ENCODE peak calls at places on chromosomes 16 and 17, in five cellular contexts. One of them, this sample, is unnamed.

GRCh38 chr17:7438050-7438614 is 1.2 kb upstream of the FGF11 start:
- DNase-seq in heart right ventricle: peak
- DNase-seq in PC-9: no peak
- DNase-seq in transverse colon: peak
- DNase-seq in hepatocyte: peak
- DNase-seq in this sample: no peak

GRCh38 chr17:32609085-32609484 is 122.3 kb downstream of the CDK5R1 start:
- DNase-seq in heart right ventricle: peak
- DNase-seq in PC-9: peak
- DNase-seq in transverse colon: peak
- DNase-seq in hepatocyte: no peak
- DNase-seq in this sample: peak

GRCh38 chr16:48117217-48118105 is 38.3 kb downstream of the ABCC12 start:
- DNase-seq in heart right ventricle: peak
- DNase-seq in PC-9: peak
- DNase-seq in transverse colon: peak
- DNase-seq in hepatocyte: peak
- DNase-seq in this sample: peak

GRCh38 chr16:17927015-17927414 is 409.5 kb downstream of the NPIPA8 start:
- DNase-seq in heart right ventricle: no peak
- DNase-seq in PC-9: no peak
- DNase-seq in transverse colon: no peak
- DNase-seq in hepatocyte: no peak
- DNase-seq in this sample: no peak

GRCh38 chr16:67667434-67667816 is 811 bp downstream of the C16orf86 start:
- DNase-seq in heart right ventricle: no peak
- DNase-seq in PC-9: no peak
- DNase-seq in transverse colon: no peak
- DNase-seq in hepatocyte: no peak
- DNase-seq in this sample: no peak

GRCh38 chr17:41145261-41145660 is 4.4 kb downstream of the KRTAP4-5 start:
- DNase-seq in heart right ventricle: no peak
- DNase-seq in PC-9: no peak
- DNase-seq in transverse colon: no peak
- DNase-seq in hepatocyte: no peak
- DNase-seq in this sample: no peak

GRCh38 chr17:56594528-56595418 is 1.3 kb downstream of the NOG start:
- DNase-seq in heart right ventricle: no peak
- DNase-seq in PC-9: peak
- DNase-seq in transverse colon: no peak
- DNase-seq in hepatocyte: peak
- DNase-seq in this sample: no peak

GRCh38 chr16:84687715-84688114 is 12.1 kb upstream of the USP10 start:
- DNase-seq in heart right ventricle: no peak
- DNase-seq in PC-9: no peak
- DNase-seq in transverse colon: no peak
- DNase-seq in hepatocyte: no peak
- DNase-seq in this sample: no peak

GRCh38 chr17:75684924-75685323 is 17.8 kb downstream of the SAP30BP start:
- DNase-seq in heart right ventricle: no peak
- DNase-seq in PC-9: peak
- DNase-seq in transverse colon: peak
- DNase-seq in hepatocyte: peak
- DNase-seq in this sample: peak

GRCh38 chr17:76404976-76405563 is 20.7 kb downstream of the SPHK1 start:
- DNase-seq in heart right ventricle: no peak
- DNase-seq in PC-9: no peak
- DNase-seq in transverse colon: no peak
- DNase-seq in hepatocyte: no peak
- DNase-seq in this sample: no peak

GRCh38 chr16:67486805-67487204 is 3.5 kb upstream of the AGRP start:
- DNase-seq in heart right ventricle: no peak
- DNase-seq in PC-9: no peak
- DNase-seq in transverse colon: no peak
- DNase-seq in hepatocyte: no peak
- DNase-seq in this sample: no peak

GRCh38 chr16:85715169-85716015 is 26.6 kb upstream of the GINS2 start:
- DNase-seq in heart right ventricle: no peak
- DNase-seq in PC-9: no peak
- DNase-seq in transverse colon: no peak
- DNase-seq in hepatocyte: no peak
- DNase-seq in this sample: no peak

GRCh38 chr16:79883494-79883893 is 283.0 kb upstream of the MAF start:
- DNase-seq in heart right ventricle: no peak
- DNase-seq in PC-9: no peak
- DNase-seq in transverse colon: no peak
- DNase-seq in hepatocyte: no peak
- DNase-seq in this sample: no peak

GRCh38 chr16:86565644-86566511 is 751 bp upstream of the FOXC2 start:
- DNase-seq in heart right ventricle: no peak
- DNase-seq in PC-9: no peak
- DNase-seq in transverse colon: no peak
- DNase-seq in hepatocyte: no peak
- DNase-seq in this sample: no peak

GRCh38 chr17:66275651-66276050 is 26.8 kb upstream of the PRKCA start:
- DNase-seq in heart right ventricle: no peak
- DNase-seq in PC-9: peak
- DNase-seq in transverse colon: no peak
- DNase-seq in hepatocyte: peak
- DNase-seq in this sample: peak

GRCh38 chr16:70552675-70553074 is 29.1 kb downstream of the SF3B3 start:
- DNase-seq in heart right ventricle: no peak
- DNase-seq in PC-9: no peak
- DNase-seq in transverse colon: no peak
- DNase-seq in hepatocyte: no peak
- DNase-seq in this sample: no peak

GRCh38 chr16:12988071-12988470 is 86.7 kb downstream of the SHISA9 start:
- DNase-seq in heart right ventricle: no peak
- DNase-seq in PC-9: no peak
- DNase-seq in transverse colon: no peak
- DNase-seq in hepatocyte: no peak
- DNase-seq in this sample: no peak

GRCh38 chr16:22233050-22233405 is 26.9 kb downstream of the EEF2K start:
- DNase-seq in heart right ventricle: no peak
- DNase-seq in PC-9: no peak
- DNase-seq in transverse colon: no peak
- DNase-seq in hepatocyte: no peak
- DNase-seq in this sample: no peak

GRCh38 chr16:22232277-22233049 is 26.4 kb downstream of the EEF2K start:
- DNase-seq in heart right ventricle: no peak
- DNase-seq in PC-9: peak
- DNase-seq in transverse colon: peak
- DNase-seq in hepatocyte: peak
- DNase-seq in this sample: peak

GRCh38 chr16:22239131-22239805 is 33.2 kb downstream of the EEF2K start:
- DNase-seq in heart right ventricle: no peak
- DNase-seq in PC-9: no peak
- DNase-seq in transverse colon: no peak
- DNase-seq in hepatocyte: no peak
- DNase-seq in this sample: no peak

GRCh38 chr16:22240023-22240697 is 34.1 kb downstream of the EEF2K start:
- DNase-seq in heart right ventricle: no peak
- DNase-seq in PC-9: no peak
- DNase-seq in transverse colon: no peak
- DNase-seq in hepatocyte: no peak
- DNase-seq in this sample: no peak

DNA sequence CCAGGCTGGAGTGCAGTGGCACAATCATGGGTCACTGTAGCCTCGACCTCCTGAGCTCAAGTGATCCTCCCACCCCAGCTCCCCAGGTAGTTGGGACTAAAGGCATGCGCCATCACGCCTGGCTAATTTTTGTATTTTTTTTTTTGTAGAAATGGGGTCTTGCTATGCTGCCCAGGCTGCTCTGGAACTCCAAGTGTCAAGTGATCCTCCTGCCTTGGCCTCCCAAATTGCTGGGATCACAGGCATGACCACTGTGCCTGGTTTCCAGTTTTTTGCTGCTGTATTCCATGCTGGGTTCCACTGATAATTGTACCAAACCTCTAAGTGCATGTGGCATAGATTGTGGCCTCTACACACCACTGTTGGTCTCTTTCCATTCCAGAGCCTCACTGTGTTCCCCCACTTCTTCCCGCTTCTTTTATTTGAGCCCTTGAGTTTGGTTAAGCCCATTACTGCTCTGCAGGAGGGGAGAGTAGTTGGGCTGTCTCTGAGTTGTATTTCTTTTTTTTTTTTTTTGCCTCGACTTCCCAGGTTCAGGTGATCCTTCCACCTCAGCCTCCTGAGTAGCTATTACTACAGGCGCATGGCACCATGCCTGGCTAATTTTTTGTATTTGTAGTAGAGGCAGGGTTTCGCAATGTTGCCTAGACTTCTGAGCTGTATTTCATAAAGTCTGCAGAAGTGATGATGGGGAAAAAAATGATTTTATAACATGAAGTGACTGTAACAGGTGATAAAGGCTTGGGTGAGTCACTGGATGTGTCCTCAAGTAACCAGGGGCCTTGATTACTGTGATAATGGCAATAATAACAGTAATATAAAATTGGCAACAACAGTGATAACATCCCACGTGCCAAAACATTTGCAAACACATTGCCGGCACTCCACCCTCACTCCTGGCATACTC is 30.0 kb downstream of the EEF2K start:
- DNase-seq in heart right ventricle: no peak
- DNase-seq in PC-9: peak
- DNase-seq in transverse colon: peak
- DNase-seq in hepatocyte: no peak
- DNase-seq in this sample: no peak
- H3K27ac ChIP-seq in heart right ventricle: no peak
- H3K27ac ChIP-seq in PC-9: peak
- H3K27ac ChIP-seq in transverse colon: peak
- H3K27ac ChIP-seq in hepatocyte: no peak
- H3K27ac ChIP-seq in this sample: peak

GRCh38 chr17:9158545-9159452 is 137.5 kb downstream of the NTN1 start:
- DNase-seq in heart right ventricle: no peak
- DNase-seq in PC-9: no peak
- DNase-seq in transverse colon: no peak
- DNase-seq in hepatocyte: no peak
- DNase-seq in this sample: no peak

GRCh38 chr17:9166678-9167077 is 145.4 kb downstream of the NTN1 start:
- DNase-seq in heart right ventricle: no peak
- DNase-seq in PC-9: no peak
- DNase-seq in transverse colon: no peak
- DNase-seq in hepatocyte: no peak
- DNase-seq in this sample: no peak

DNA sequence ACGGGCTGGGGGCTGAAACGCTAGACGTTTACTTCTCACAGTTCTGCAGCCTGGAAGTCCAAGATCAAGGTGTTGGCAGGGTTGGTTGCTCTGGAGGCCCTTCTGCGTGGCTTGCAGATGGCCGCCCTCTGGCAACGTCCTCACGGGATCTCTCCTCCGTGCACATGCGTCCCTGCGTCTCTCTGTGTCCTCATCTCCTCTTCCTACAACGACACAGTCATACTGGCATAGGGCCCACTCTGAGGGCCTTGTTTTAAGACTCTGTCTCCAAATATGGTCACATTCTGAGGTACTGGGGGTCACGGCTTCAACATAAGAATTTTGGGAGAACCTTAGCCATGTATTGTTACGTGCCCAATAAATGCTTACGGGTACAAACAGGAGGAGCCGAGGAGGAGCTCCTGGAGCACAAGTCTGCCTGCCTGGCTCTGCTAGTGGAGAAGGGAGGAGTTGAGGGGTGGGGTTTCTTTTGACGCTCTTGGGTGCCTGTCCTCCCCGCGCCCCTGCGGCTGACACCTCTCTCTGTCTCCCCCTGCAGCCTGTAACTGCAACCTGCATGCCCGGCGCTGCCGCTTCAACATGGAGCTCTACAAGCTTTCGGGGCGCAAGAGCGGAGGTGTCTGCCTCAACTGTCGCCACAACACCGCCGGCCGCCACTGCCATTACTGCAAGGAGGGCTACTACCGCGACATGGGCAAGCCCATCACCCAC is 141.1 kb downstream of the NTN1 start:
- DNase-seq in heart right ventricle: no peak
- DNase-seq in PC-9: no peak
- DNase-seq in transverse colon: no peak
- DNase-seq in hepatocyte: no peak
- DNase-seq in this sample: peak
- TF ChIP-seq CTCF in heart right ventricle: no peak
- TF ChIP-seq CTCF in PC-9: no peak
- TF ChIP-seq CTCF in transverse colon: no peak
- TF ChIP-seq CTCF in hepatocyte: peak
- TF ChIP-seq CTCF in this sample: peak

GRCh38 chr17:49741009-49741691 is 22.8 kb downstream of the FAM117A start:
- DNase-seq in heart right ventricle: no peak
- DNase-seq in PC-9: no peak
- DNase-seq in transverse colon: no peak
- DNase-seq in hepatocyte: no peak
- DNase-seq in this sample: no peak

GRCh38 chr17:49739662-49740271 is 24.2 kb downstream of the FAM117A start:
- DNase-seq in heart right ventricle: peak
- DNase-seq in PC-9: no peak
- DNase-seq in transverse colon: peak
- DNase-seq in hepatocyte: peak
- DNase-seq in this sample: no peak

GRCh38 chr17:49745175-49746139 is 18.5 kb downstream of the FAM117A start:
- DNase-seq in heart right ventricle: no peak
- DNase-seq in PC-9: no peak
- DNase-seq in transverse colon: no peak
- DNase-seq in hepatocyte: no peak
- DNase-seq in this sample: no peak

GRCh38 chr17:49741692-49742076 is 22.2 kb downstream of the FAM117A start:
- DNase-seq in heart right ventricle: no peak
- DNase-seq in PC-9: no peak
- DNase-seq in transverse colon: no peak
- DNase-seq in hepatocyte: no peak
- DNase-seq in this sample: no peak

GRCh38 chr17:49742256-49742655 is 21.7 kb downstream of the FAM117A start:
- DNase-seq in heart right ventricle: no peak
- DNase-seq in PC-9: peak
- DNase-seq in transverse colon: no peak
- DNase-seq in hepatocyte: no peak
- DNase-seq in this sample: no peak
- H3K27ac ChIP-seq in heart right ventricle: peak
- H3K27ac ChIP-seq in PC-9: no peak
- H3K27ac ChIP-seq in transverse colon: peak
- H3K27ac ChIP-seq in hepatocyte: peak
- H3K27ac ChIP-seq in this sample: no peak

DNA sequence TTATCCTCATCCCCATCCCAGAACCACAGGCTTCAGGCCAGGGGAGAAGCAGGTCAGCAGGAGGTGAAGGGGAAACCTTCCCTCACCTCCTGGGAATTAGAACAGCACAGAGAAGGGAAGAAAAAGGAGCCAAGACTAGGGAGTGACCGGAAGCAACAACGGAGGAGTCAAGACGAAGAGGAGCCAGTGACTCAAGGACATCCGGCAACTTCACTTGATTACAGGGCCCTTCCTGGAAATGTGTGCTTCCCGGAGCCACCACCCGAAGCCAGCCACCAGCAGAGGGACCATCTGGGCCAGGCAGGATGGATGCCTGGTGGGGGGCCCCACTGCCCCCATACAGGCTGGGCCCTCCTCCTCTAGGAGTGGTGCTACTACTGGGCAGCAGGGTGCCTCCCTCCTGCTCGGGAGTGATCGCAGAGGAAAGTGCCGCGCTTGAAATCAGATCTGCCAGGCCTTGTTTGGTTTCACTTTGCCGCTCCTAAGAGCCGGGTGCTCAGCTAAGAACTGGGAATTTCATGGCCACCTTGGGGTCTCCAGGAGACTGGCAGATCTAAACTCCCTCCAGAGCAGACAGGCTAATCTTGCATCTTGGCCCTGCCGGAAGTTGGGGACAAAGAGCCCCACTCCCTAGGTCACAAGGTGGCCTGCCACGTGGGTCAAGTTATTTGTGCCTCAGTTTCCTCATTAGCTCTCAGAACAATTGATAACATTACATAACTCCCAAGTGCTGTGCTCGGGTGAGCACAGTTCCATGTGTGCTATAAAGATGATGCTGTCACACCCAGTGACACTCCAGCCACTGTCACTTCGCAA is 6.6 kb downstream of the CDC42EP4 start:
- DNase-seq in heart right ventricle: peak
- DNase-seq in PC-9: peak
- DNase-seq in transverse colon: peak
- DNase-seq in hepatocyte: peak
- DNase-seq in this sample: peak
- TF ChIP-seq CTCF in heart right ventricle: no peak
- TF ChIP-seq CTCF in PC-9: peak
- TF ChIP-seq CTCF in transverse colon: peak
- TF ChIP-seq CTCF in hepatocyte: peak
- TF ChIP-seq CTCF in this sample: no peak

This sample was measured in RWPE1.